ENCODE peak calls at places on chromosomes 11 and 22, in eight cellular contexts. A is activated CD8-positive, alpha-beta memory T cell treated with anti-CD3 and anti-CD28 coated beads, Interleukin-2, amount 50 U/mL, for 48 hours; W is stimulated activated naive CD4-positive, alpha-beta T cell; Y is NB4; U is WTC11; H is ACHN; M is BE2C; Z is naive thymus-derived CD8-positive, alpha-beta T cell. N is an unnamed sample.
A peak's percentile ranks its signal among the peaks of the same experiment; 100 is the strongest.

GRCh38 chr11:10294289-10294953 is 402 bp upstream of the SBF2 start:
- DNase-seq in M (peak; percentile 21), A (no peak), U (peak; percentile 44), H (peak; percentile 33), W (no peak), Z (no peak), Y (peak; percentile 51), N (peak; percentile 56)

GRCh38 chr22:40178417-40179409 is 988 bp downstream of the TNRC6B start:
- DNase-seq in M (peak; percentile 46), H (peak; percentile 51), Y (peak; percentile 75), A (no peak), W (peak; percentile 30), U (no peak), Z (peak; percentile 24), N (peak; percentile 36)

GRCh38 chr11:75425422-75425821 is 7.6 kb downstream of the KLHL35 start:
- DNase-seq in M (no peak), U (peak; percentile 81), A (no peak), H (no peak), W (no peak), Z (no peak), Y (peak; percentile 43), N (no peak)

GRCh38 chr11:74731301-74732094 is at the start of gene CHRDL2:
- DNase-seq in H (no peak), U (peak; percentile 38), Z (no peak), W (no peak), A (no peak), Y (no peak), M (peak; percentile 44), N (peak; percentile 65)

GRCh38 chr22:40212126-40212525 is 34.4 kb downstream of the TNRC6B start:
- DNase-seq in W (no peak), Y (no peak), A (no peak), H (no peak), U (no peak), M (no peak), Z (no peak), N (no peak)

GRCh38 chr11:37141707-37142106 is 543.7 kb upstream of the RAG2 start:
- DNase-seq in M (no peak), U (no peak), Y (peak; percentile 10), A (no peak), H (no peak), Z (no peak), W (no peak), N (no peak)

GRCh38 chr22:29197096-29197495 is 8.6 kb upstream of the EMID1 start:
- DNase-seq in A (no peak), Z (no peak), W (no peak), Y (no peak), M (no peak), U (no peak), H (no peak), N (no peak)

GRCh38 chr11:68142028-68142412 is 20.8 kb upstream of the CHKA start:
- DNase-seq in W (no peak), M (no peak), Y (peak; percentile 94), A (peak; percentile 77), H (no peak), Z (no peak), U (no peak), N (no peak)

GRCh38 chr11:20084921-20085814 is 75.1 kb downstream of the DBX1 start:
- DNase-seq in A (no peak), Y (no peak), Z (no peak), H (no peak), U (no peak), M (no peak), W (no peak), N (no peak)

GRCh38 chr11:34358666-34359547 is 1.1 kb upstream of the ABTB2 start:
- DNase-seq in M (peak; percentile 48), H (peak; percentile 81), Y (peak; percentile 90), A (peak; percentile 79), W (peak; percentile 67), Z (peak; percentile 59), U (peak; percentile 60), N (peak; percentile 70)

GRCh38 chr22:43168416-43169309 is 17.3 kb downstream of the TSPO start:
- DNase-seq in Z (no peak), Y (no peak), H (no peak), W (no peak), A (no peak), M (no peak), U (no peak), N (no peak)

GRCh38 chr22:49752598-49753091 is 75.0 kb downstream of the BRD1 start:
- DNase-seq in M (no peak), H (no peak), A (no peak), Z (no peak), Y (no peak), W (no peak), U (no peak), N (no peak)

GRCh38 chr11:135033545-135033944 is 621.5 kb upstream of the B3GAT1 start:
- DNase-seq in M (no peak), Y (peak; percentile 15), Z (no peak), W (no peak), H (peak; percentile 7), A (no peak), U (peak; percentile 63), N (peak; percentile 57)

GRCh38 chr11:16790484-16791240 is 52.2 kb downstream of the C11orf58 start:
- DNase-seq in A (no peak), M (no peak), Y (peak; percentile 21), U (no peak), W (no peak), H (no peak), Z (no peak), N (no peak)

GRCh38 chr22:25006354-25006753 is 53.8 kb downstream of the KIAA1671 start:
- DNase-seq in H (no peak), Z (no peak), M (no peak), A (no peak), Y (no peak), U (no peak), W (no peak), N (no peak)

N was measured in glutamatergic neuron.